ENCODE peak calls at places on chromosomes 11 and 22, in seven cellular contexts. D, A, V, S, J, Q and L are unnamed samples.

GRCh38 chr11:61875698-61876097 is 15.6 kb downstream of the FADS3 start:
- DNase-seq in D (no peak), A (no peak), V (no peak), S (no peak), J (no peak), Q (no peak), L (no peak)

GRCh38 chr11:131686836-131687235 is 316.4 kb downstream of the NTM start:
- DNase-seq in D (no peak), A (no peak), V (no peak), S (no peak), J (no peak), Q (no peak), L (peak; percentile 45)

GRCh38 chr11:108016647-108017046 is 7.9 kb downstream of the CUL5 start:
- DNase-seq in D (no peak), A (no peak), V (no peak), S (no peak), J (no peak), Q (no peak), L (no peak)

GRCh38 chr11:46529086-46529905 is 64.5 kb downstream of the AMBRA1 start:
- DNase-seq in D (peak; percentile 91), A (peak; percentile 71), V (peak; percentile 49), S (peak; percentile 70), J (peak; percentile 33), Q (peak; percentile 63), L (peak; percentile 73)

GRCh38 chr11:108589136-108589535 is 4.4 kb downstream of the EXPH5 start:
- DNase-seq in D (no peak), A (no peak), V (no peak), S (no peak), J (no peak), Q (no peak), L (no peak)

GRCh38 chr22:37111156-37111717 is 1.7 kb upstream of the TMPRSS6 start:
- DNase-seq in D (no peak), A (no peak), V (no peak), S (no peak), J (no peak), Q (no peak), L (no peak)

GRCh38 chr11:47028530-47029093 is 92.1 kb downstream of the CSTPP1 start:
- DNase-seq in D (no peak), A (no peak), V (no peak), S (no peak), J (no peak), Q (no peak), L (no peak)

GRCh38 chr11:117621226-117621625 is 175.8 kb downstream of the DSCAML1 start:
- DNase-seq in D (peak; percentile 41), A (no peak), V (peak; percentile 8), S (no peak), J (no peak), Q (peak; percentile 15), L (no peak)

GRCh38 chr11:6812391-6813005 is 13.0 kb upstream of the OR6A2 start:
- DNase-seq in D (peak; percentile 77), A (no peak), V (peak; percentile 15), S (no peak), J (peak; percentile 6), Q (peak; percentile 48), L (no peak)

GRCh38 chr11:59866397-59866796 is at the start of gene TCN1:
- DNase-seq in D (no peak), A (no peak), V (peak; percentile 52), S (no peak), J (no peak), Q (no peak), L (peak; percentile 27)

GRCh38 chr11:103877221-103877620 is 159.2 kb upstream of the DDI1 start:
- DNase-seq in D (no peak), A (no peak), V (no peak), S (no peak), J (no peak), Q (peak; percentile 41), L (no peak)

GRCh38 chr11:11602011-11602410 is 19.8 kb downstream of the GALNT18 start:
- DNase-seq in D (no peak), A (no peak), V (no peak), S (no peak), J (no peak), Q (no peak), L (no peak)

GRCh38 chr11:16186680-16187079 is 169.7 kb downstream of the SOX6 start:
- DNase-seq in D (no peak), A (no peak), V (no peak), S (peak; percentile 15), J (no peak), Q (no peak), L (no peak)

GRCh38 chr11:115656684-115657083 is 152.5 kb upstream of the CADM1 start:
- DNase-seq in D (no peak), A (no peak), V (no peak), S (peak; percentile 57), J (no peak), Q (no peak), L (no peak)

GRCh38 chr11:72745925-72746550 is 6.2 kb downstream of the ARAP1 start:
- DNase-seq in D (no peak), A (no peak), V (no peak), S (no peak), J (no peak), Q (no peak), L (no peak)

GRCh38 chr11:48101044-48101733 is 115.4 kb upstream of the OR4B1 start:
- DNase-seq in D (no peak), A (no peak), V (no peak), S (no peak), J (no peak), Q (no peak), L (no peak)

GRCh38 chr11:11787305-11788066 is 54.3 kb upstream of the USP47 start:
- DNase-seq in D (peak; percentile 86), A (peak; percentile 79), V (peak; percentile 38), S (peak; percentile 81), J (peak; percentile 73), Q (peak; percentile 66), L (peak; percentile 46)

GRCh38 chr11:122230387-122230760 is 114.4 kb upstream of the BLID start:
- DNase-seq in D (no peak), A (no peak), V (no peak), S (no peak), J (no peak), Q (no peak), L (no peak)

DNA sequence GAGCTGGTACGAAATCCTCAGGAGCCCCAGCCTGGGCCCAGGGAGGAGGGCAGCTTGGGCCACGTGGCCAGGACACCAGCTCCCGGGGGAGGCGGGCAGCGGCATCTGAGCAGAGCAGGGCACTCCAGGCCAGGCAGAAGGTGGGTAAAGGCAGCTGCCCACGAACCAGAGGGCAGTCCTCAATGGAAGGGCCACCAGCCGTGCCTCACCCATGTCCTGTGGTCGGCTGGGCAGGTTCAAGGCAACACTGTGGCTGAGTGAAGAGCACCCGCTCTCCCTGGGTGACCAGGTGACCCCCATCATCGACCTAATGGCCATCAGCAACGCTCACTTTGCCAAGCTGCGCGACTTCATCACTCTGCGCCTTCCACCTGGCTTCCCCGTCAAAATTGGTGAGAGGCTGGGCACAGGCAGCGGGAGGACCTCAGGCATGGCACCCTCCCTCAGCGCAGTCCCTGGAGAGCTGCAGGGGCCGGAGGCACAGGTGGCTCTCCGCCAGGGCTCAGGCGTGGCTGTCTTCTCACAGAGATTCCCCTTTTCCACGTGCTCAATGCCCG is 2.5 kb upstream of the SSH3 start:
- DNase-seq in D (no peak), A (no peak), V (no peak), S (peak; percentile 6), J (no peak), Q (no peak), L (no peak)
- TF ChIP-seq POLR2AphosphoS5 in D (no peak), A (no peak), V (no peak), S (no peak), J (no peak), Q (no peak), L (no peak)

GRCh38 chr22:35335468-35335867 is 35.8 kb downstream of the TOM1 start:
- DNase-seq in D (no peak), A (no peak), V (no peak), S (no peak), J (no peak), Q (no peak), L (no peak)
- H3K4me1 ChIP-seq in D (no peaks in the 10 kb centered on the region), A (peaks cover 2% of the 10 kb centered on the region), V (no peaks in the 10 kb centered on the region), S (peaks cover 3% of the 10 kb centered on the region), J (no peaks in the 10 kb centered on the region), Q (peaks cover 3% of the 10 kb centered on the region), L (peaks cover 4% of the 10 kb centered on the region)

GRCh38 chr11:27697679-27698275 is 2.5 kb downstream of the BDNF start:
- DNase-seq in D (peak; percentile 21), A (no peak), V (no peak), S (no peak), J (no peak), Q (peak; percentile 33), L (no peak)

GRCh38 chr11:27698872-27699241 is 1.4 kb downstream of the BDNF start:
- DNase-seq in D (peak; percentile 97), A (peak; percentile 74), V (peak; percentile 82), S (peak; percentile 66), J (peak; percentile 60), Q (peak; percentile 91), L (peak; percentile 66)

GRCh38 chr11:27700351-27701261 is at the start of gene BDNF:
- DNase-seq in D (peak; percentile 72), A (no peak), V (no peak), S (peak; percentile 9), J (no peak), Q (peak; percentile 55), L (no peak)

GRCh38 chr11:27699926-27700350 is 317 bp downstream of the BDNF start:
- DNase-seq in D (peak; percentile 47), A (no peak), V (no peak), S (no peak), J (no peak), Q (no peak), L (peak; percentile 82)

GRCh38 chr11:27699242-27699925 is 871 bp downstream of the BDNF start:
- DNase-seq in D (peak; percentile 72), A (no peak), V (no peak), S (no peak), J (no peak), Q (peak; percentile 74), L (no peak)
- TF ChIP-seq CTCF in D (no peak), A (no peak), V (no peak), S (no peak), J (no peak), Q (no peak), L (no peak)

DNA sequence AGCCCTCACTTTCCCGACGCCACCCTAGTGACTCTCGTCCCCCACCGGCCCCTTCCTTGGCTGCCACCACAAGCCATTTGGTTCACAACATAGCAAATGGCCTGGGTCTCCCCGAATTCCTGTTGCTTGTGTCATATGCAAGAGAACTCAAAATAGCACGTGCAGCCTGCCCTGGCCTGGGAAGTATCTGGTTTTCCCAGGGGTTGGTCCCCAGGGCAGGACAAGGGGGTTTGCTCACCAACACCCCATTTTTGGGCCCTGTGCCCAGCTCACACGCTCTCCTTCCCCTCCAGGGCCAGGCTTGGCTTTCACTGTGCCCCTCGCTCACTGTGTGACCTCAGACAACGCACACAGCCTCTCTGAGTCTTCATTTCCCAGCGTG is 12.8 kb upstream of the TPCN2 start:
- DNase-seq in D (no peak), A (no peak), V (no peak), S (no peak), J (no peak), Q (no peak), L (no peak)
- TF ChIP-seq POLR2AphosphoS5 in D (no peak), A (no peak), V (no peak), S (no peak), J (no peak), Q (no peak), L (no peak)